ENCODE peak calls at places on chromosomes 6 and 20, in seven cellular contexts. N, V, L, H, E, A and W are unnamed samples.

GRCh38 chr20:39010496-39010895 is 48.4 kb downstream of the DHX35 start:
- DNase-seq in L (no peak), V (no peak), H (no peak), A (no peak), E (no peak), N (no peak), W (no peak)

GRCh38 chr6:150567823-150568383 is 31.8 kb upstream of the PLEKHG1 start:
- DNase-seq in N (no peak), E (no peak), V (no peak), H (no peak), L (no peak), A (peak), W (no peak)

GRCh38 chr6:165585060-165585459 is 78.0 kb downstream of the PDE10A start:
- DNase-seq in E (no peak), V (no peak), N (no peak), L (no peak), H (no peak), A (no peak), W (no peak)

GRCh38 chr6:17602888-17603287 is 2.8 kb downstream of the FAM8A1 start:
- DNase-seq in H (no peak), V (no peak), N (no peak), L (no peak), E (no peak), A (no peak), W (no peak)

GRCh38 chr6:52377538-52378221 is 15.7 kb downstream of the PAQR8 start:
- DNase-seq in V (no peak), E (no peak), L (no peak), A (no peak), H (no peak), N (no peak), W (no peak)

GRCh38 chr20:54694516-54694915 is 219.1 kb downstream of the DOK5 start:
- DNase-seq in N (no peak), L (no peak), H (no peak), A (no peak), V (no peak), E (no peak), W (no peak)

GRCh38 chr6:128743974-128744765 is 138.8 kb upstream of the LAMA2 start:
- DNase-seq in H (no peak), A (no peak), N (no peak), E (no peak), L (no peak), V (no peak), W (no peak)

GRCh38 chr6:57040011-57040410 is 6.5 kb upstream of the KIAA1586 start:
- DNase-seq in V (no peak), H (no peak), E (no peak), L (no peak), A (no peak), N (no peak), W (no peak)

GRCh38 chr6:106247733-106248132 is 77.8 kb downstream of the ATG5 start:
- DNase-seq in L (no peak), H (no peak), A (no peak), N (no peak), E (no peak), V (no peak), W (no peak)

GRCh38 chr6:11727995-11728961 is 50.3 kb downstream of the ADTRP start:
- DNase-seq in A (no peak), L (no peak), N (no peak), H (peak), V (no peak), E (no peak), W (no peak)

GRCh38 chr6:78598966-78599365 is 268.4 kb upstream of the IRAK1BP1 start:
- DNase-seq in E (no peak), N (no peak), L (no peak), H (no peak), V (peak), A (no peak), W (no peak)

GRCh38 chr6:107736713-107737396 is 87.3 kb downstream of the SCML4 start:
- DNase-seq in H (no peak), L (no peak), N (no peak), V (no peak), E (no peak), A (no peak), W (no peak)

GRCh38 chr6:100435299-100435698 is 29.4 kb downstream of the SIM1 start:
- DNase-seq in H (no peak), E (no peak), A (no peak), N (no peak), L (no peak), V (peak), W (no peak)

GRCh38 chr20:46204594-46205205 is 86.6 kb downstream of the CD40 start:
- DNase-seq in N (no peak), A (no peak), L (no peak), H (no peak), E (no peak), V (no peak), W (no peak)

GRCh38 chr6:170289108-170289931 is 1.6 kb downstream of the DLL1 start:
- DNase-seq in N (no peak), A (no peak), L (no peak), H (peak), V (no peak), E (no peak), W (no peak)

GRCh38 chr6:32666420-32667300 is at the start of gene HLA-DQB1:
- DNase-seq in N (no peak), L (peak), V (no peak), A (no peak), H (peak), E (no peak), W (no peak)

GRCh38 chr20:50038574-50038991 is 55.8 kb downstream of the SNAI1 start:
- DNase-seq in V (no peak), N (no peak), E (no peak), A (no peak), L (no peak), H (no peak), W (no peak)

GRCh38 chr6:87088076-87088475 is 6.8 kb downstream of the CGA start:
- DNase-seq in H (no peak), L (no peak), E (no peak), V (no peak), N (no peak), A (no peak), W (no peak)

GRCh38 chr6:167496707-167497106 is 171.8 kb downstream of the TTLL2 start:
- DNase-seq in E (no peak), L (no peak), H (no peak), N (no peak), V (no peak), A (no peak), W (no peak)